ENCODE peak calls at places on chromosomes 5 and 9, in six cellular contexts. D is psoas muscle, U is uterus, J is lower lobe of right lung, V is lung, I is breast epithelium. B is an unnamed sample.

GRCh38 chr5:167934561-167934971 is 356.9 kb upstream of the WWC1 start:
- DNase-seq in D (no peak), U (no peak), J (no peak), V (no peak), I (no peak), B (no peak)

GRCh38 chr9:35293381-35293780 is 131.6 kb downstream of the UNC13B start:
- DNase-seq in D (no peak), U (no peak), J (no peak), V (no peak), I (no peak), B (no peak)

GRCh38 chr9:90901933-90902332 is 100.3 kb downstream of the SYK start:
- DNase-seq in D (no peak), U (no peak), J (no peak), V (no peak), I (no peak), B (no peak)

GRCh38 chr9:72858089-72858912 is 94.6 kb downstream of the ALDH1A1 start:
- DNase-seq in D (no peak), U (no peak), J (no peak), V (no peak), I (no peak), B (peak; percentile 13)

GRCh38 chr5:36875051-36875788 is 1.3 kb upstream of the NIPBL start:
- DNase-seq in D (peak; percentile 73), U (peak; percentile 32), J (peak; percentile 63), V (no peak), I (no peak), B (peak; percentile 68)

GRCh38 chr9:2107906-2108451 is 92.8 kb downstream of the SMARCA2 start:
- DNase-seq in D (no peak), U (no peak), J (no peak), V (no peak), I (no peak), B (no peak)

GRCh38 chr9:131613346-131613745 is 68.0 kb downstream of the PRRT1B start:
- DNase-seq in D (no peak), U (no peak), J (no peak), V (no peak), I (no peak), B (no peak)

GRCh38 chr5:116229131-116229530 is 144.3 kb downstream of the COMMD10 start:
- DNase-seq in D (no peak), U (no peak), J (no peak), V (no peak), I (no peak), B (no peak)

GRCh38 chr5:154740483-154740882 is 14.7 kb upstream of the LARP1 start:
- DNase-seq in D (peak; percentile 78), U (peak; percentile 51), J (no peak), V (no peak), I (no peak), B (peak; percentile 50)

GRCh38 chr5:135484563-135485157 is 32.5 kb upstream of the TIFAB start:
- DNase-seq in D (no peak), U (no peak), J (no peak), V (no peak), I (no peak), B (no peak)

GRCh38 chr5:16626696-16627264 is 10.0 kb upstream of the RETREG1 start:
- DNase-seq in D (no peak), U (no peak), J (no peak), V (no peak), I (no peak), B (no peak)

GRCh38 chr9:27179245-27179870 is 70.3 kb downstream of the TEK start:
- DNase-seq in D (no peak), U (no peak), J (no peak), V (no peak), I (no peak), B (no peak)

GRCh38 chr5:37916525-37916924 is 76.7 kb upstream of the GDNF start:
- DNase-seq in D (no peak), U (no peak), J (no peak), V (no peak), I (no peak), B (no peak)

GRCh38 chr5:12323637-12324229 is 419.5 kb upstream of the CTNND2 start:
- DNase-seq in D (no peak), U (no peak), J (no peak), V (no peak), I (no peak), B (no peak)

GRCh38 chr5:146744358-146744757 is 134.2 kb downstream of the PPP2R2B start:
- DNase-seq in D (no peak), U (no peak), J (no peak), V (no peak), I (no peak), B (no peak)

GRCh38 chr5:117692606-117693005 is 1118.0 kb upstream of the SEMA6A start:
- DNase-seq in D (no peak), U (no peak), J (no peak), V (no peak), I (no peak), B (no peak)

GRCh38 chr9:86549434-86549833 is 195.2 kb upstream of the TUT7 start:
- DNase-seq in D (no peak), U (no peak), J (no peak), V (no peak), I (no peak), B (no peak)

GRCh38 chr5:58764199-58764598 is 181.3 kb downstream of the RAB3C start:
- DNase-seq in D (no peak), U (no peak), J (no peak), V (no peak), I (no peak), B (no peak)

GRCh38 chr9:29691758-29692407 is 2118.6 kb upstream of the C9orf72 start:
- DNase-seq in D (no peak), U (no peak), J (no peak), V (no peak), I (no peak), B (no peak)

GRCh38 chr9:72022846-72023245 is 37.6 kb downstream of the C9orf57 start:
- DNase-seq in D (no peak), U (no peak), J (no peak), V (no peak), I (no peak), B (peak; percentile 26)

GRCh38 chr9:13027834-13028233 is 251.7 kb downstream of the MPDZ start:
- DNase-seq in D (no peak), U (no peak), J (no peak), V (no peak), I (no peak), B (no peak)

GRCh38 chr5:42720242-42720641 is 36.4 kb upstream of the CCDC152 start:
- DNase-seq in D (no peak), U (no peak), J (no peak), V (no peak), I (no peak), B (no peak)

GRCh38 chr5:152514827-152515397 is 109.8 kb upstream of the NMUR2 start:
- DNase-seq in D (no peak), U (no peak), J (no peak), V (no peak), I (no peak), B (no peak)

GRCh38 chr9:95735701-95736100 is 139.8 kb upstream of the ERCC6L2 start:
- DNase-seq in D (no peak), U (no peak), J (no peak), V (no peak), I (no peak), B (no peak)

GRCh38 chr9:95736891-95737522 is 138.5 kb upstream of the ERCC6L2 start:
- DNase-seq in D (no peak), U (no peak), J (no peak), V (no peak), I (no peak), B (no peak)

GRCh38 chr9:95738438-95738837 is 137.1 kb upstream of the ERCC6L2 start:
- DNase-seq in D (no peak), U (no peak), J (no peak), V (no peak), I (no peak), B (no peak)

GRCh38 chr9:95733687-95734659 is 141.5 kb upstream of the ERCC6L2 start:
- DNase-seq in D (no peak), U (no peak), J (no peak), V (no peak), I (no peak), B (no peak)

GRCh38 chr9:95736370-95736769 is 139.1 kb upstream of the ERCC6L2 start:
- DNase-seq in D (no peak), U (no peak), J (no peak), V (no peak), I (no peak), B (no peak)
- TF ChIP-seq CTCF in D (no peak), U (no peak), J (no peak), V (no peak), I (no peak), B (peak; percentile 20)

GRCh38 chr9:129413537-129414376 is 207.1 kb downstream of the C9orf50 start:
- DNase-seq in D (peak; percentile 100), U (peak; percentile 99), J (peak; percentile 100), V (peak; percentile 97), I (peak; percentile 99), B (peak; percentile 99)
- H3K4me1 ChIP-seq in D (peaks cover 26% of the 10 kb centered on the region), U (peaks cover 16% of the 10 kb centered on the region), J (peaks cover 32% of the 10 kb centered on the region), V (peaks cover 17% of the 10 kb centered on the region), I (peaks cover 8% of the 10 kb centered on the region), B (peaks cover 18% of the 10 kb centered on the region)

DNA sequence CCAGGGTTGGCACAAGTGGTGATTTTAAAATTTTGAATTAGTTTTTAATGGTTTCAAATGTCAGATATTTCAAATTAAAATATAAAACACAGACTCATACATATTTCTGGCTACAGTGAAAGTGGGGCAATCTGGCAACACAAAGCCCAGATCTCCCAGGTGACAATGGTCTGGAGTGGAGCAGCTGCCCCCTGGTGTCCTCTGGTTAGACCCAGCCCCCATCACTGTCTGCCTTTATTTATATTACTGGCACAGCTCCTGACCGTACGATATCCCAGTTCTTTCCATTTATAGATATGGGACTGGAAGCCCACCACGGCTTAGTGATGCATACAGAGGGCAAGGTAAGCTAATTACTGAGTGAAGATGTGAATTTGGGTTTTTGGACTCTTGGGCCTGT is 37.3 kb downstream of the MACIR start:
- DNase-seq in D (no peak), U (no peak), J (no peak), V (no peak), I (no peak), B (no peak)
- TF ChIP-seq CTCF in D (no peak), U (no peak), J (no peak), V (no peak), I (no peak), B (no peak)

GRCh38 chr5:7878381-7878873 is 9.5 kb downstream of the MTRR start:
- DNase-seq in D (no peak), U (no peak), J (no peak), V (no peak), I (no peak), B (no peak)

GRCh38 chr5:7884491-7885273 is 15.7 kb downstream of the MTRR start:
- DNase-seq in D (no peak), U (no peak), J (peak; percentile 50), V (no peak), I (no peak), B (no peak)

GRCh38 chr5:7882926-7883325 is 14.0 kb downstream of the MTRR start:
- DNase-seq in D (no peak), U (no peak), J (no peak), V (no peak), I (no peak), B (no peak)

GRCh38 chr5:7881091-7881490 is 12.1 kb downstream of the MTRR start:
- DNase-seq in D (no peak), U (no peak), J (no peak), V (no peak), I (no peak), B (no peak)

DNA sequence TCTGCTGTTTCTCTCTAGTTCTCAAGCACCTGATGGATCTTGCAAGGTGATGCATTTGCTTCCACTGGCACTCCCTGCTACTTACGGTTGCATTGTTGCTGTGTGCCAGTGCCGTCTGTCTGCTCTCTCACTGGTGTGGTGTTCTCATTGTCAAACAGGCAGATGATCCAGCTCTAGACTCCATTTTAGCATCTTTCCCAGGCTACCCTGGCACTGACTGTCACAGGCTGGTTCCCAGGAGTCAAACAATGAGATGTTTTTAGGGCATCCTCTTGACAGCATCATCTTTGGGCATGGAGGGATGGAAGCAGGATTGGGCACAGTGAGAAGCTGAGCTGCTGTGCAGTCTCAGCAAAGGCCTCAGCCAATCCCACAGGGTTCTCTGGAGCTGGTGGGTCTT is 12.9 kb downstream of the MTRR start:
- DNase-seq in D (no peak), U (no peak), J (no peak), V (no peak), I (no peak), B (no peak)
- H3K4me1 ChIP-seq in D (no peaks in the 10 kb centered on the region), U (no peaks in the 10 kb centered on the region), J (peaks cover 50% of the 10 kb centered on the region), V (peaks cover 13% of the 10 kb centered on the region), I (no peaks in the 10 kb centered on the region), B (peaks cover 11% of the 10 kb centered on the region)